ENCODE peak calls at places on chromosome 1, in eight cellular contexts. W is HFF-Myc; R is tibial nerve; F is activated T-cell treated with anti-CD3 and anti-CD28 coated beads, Interleukin-2, amount 50 U/mL, for 24 hours; Q is amniotic stem cell; B is HS-27A; N is NCI-H2171; T is CD4-positive, alpha-beta T cell. A is an unnamed sample.

GRCh38 chr1:196690582-196690981 is 38.7 kb downstream of the CFH start:
- DNase-seq in Q (no peak), R (no peak), B (no peak), T (no peak), F (no peak), N (peak), W (no peak), A (no peak)

GRCh38 chr1:156673387-156674121 is 3.7 kb downstream of the NES start:
- DNase-seq in B (no peak), N (no peak), F (no peak), T (no peak), R (no peak), W (no peak), Q (no peak), A (no peak)

GRCh38 chr1:57218487-57219079 is 205.3 kb downstream of the DAB1 start:
- DNase-seq in B (no peak), N (no peak), R (no peak), Q (no peak), F (no peak), W (no peak), T (no peak), A (no peak)

GRCh38 chr1:228851196-228851595 is 115.9 kb downstream of the RHOU start:
- DNase-seq in W (no peak), B (no peak), N (no peak), R (no peak), F (no peak), T (no peak), Q (no peak), A (no peak)

GRCh38 chr1:72837781-72838180 is 555.4 kb upstream of the NEGR1 start:
- DNase-seq in R (no peak), T (no peak), B (no peak), F (no peak), Q (no peak), W (no peak), N (no peak), A (no peak)

GRCh38 chr1:93056214-93056613 is 22.9 kb upstream of the MTF2 start:
- DNase-seq in T (no peak), N (no peak), R (no peak), F (no peak), W (no peak), Q (no peak), B (no peak), A (peak)

GRCh38 chr1:31652891-31653489 is 8.3 kb upstream of the PEF1 start:
- DNase-seq in T (no peak), N (no peak), F (no peak), W (no peak), Q (no peak), B (no peak), R (no peak), A (no peak)

GRCh38 chr1:161206411-161207140 is 4.4 kb downstream of the NDUFS2 start:
- DNase-seq in N (no peak), R (no peak), B (no peak), T (no peak), F (no peak), Q (no peak), W (no peak), A (no peak)

GRCh38 chr1:205088341-205088740 is 4.1 kb upstream of the TMEM81 start:
- DNase-seq in B (no peak), T (no peak), W (no peak), Q (no peak), R (no peak), F (no peak), N (no peak), A (no peak)

A was measured in fibroblast of the aortic adventitia.